ENCODE peak calls at places on chromosomes 3 and 15, in five cellular contexts. R, N, C, Y and Q are unnamed samples.

GRCh38 chr3:122572940-122573412 is 4.5 kb upstream of the PARP15 start:
- DNase-seq in Y (no peak), C (no peak), N (peak), R (peak), Q (no peak)

GRCh38 chr15:93063292-93063671 is 25.7 kb downstream of the RGMA start:
- DNase-seq in N (no peak), C (no peak), R (no peak), Y (no peak), Q (no peak)

GRCh38 chr3:51921081-51921578 is 18.0 kb upstream of the IQCF1 start:
- DNase-seq in R (no peak), N (no peak), C (no peak), Y (no peak), Q (no peak)

GRCh38 chr3:128805771-128806170 is 73.6 kb upstream of the ACAD9 start:
- DNase-seq in C (no peak), Y (no peak), N (peak), R (no peak), Q (peak)

GRCh38 chr3:181493423-181493822 is 218.3 kb upstream of the SOX2 start:
- DNase-seq in C (no peak), N (no peak), R (no peak), Y (no peak), Q (no peak)

GRCh38 chr15:60720493-60721231 is 241.7 kb upstream of the ICE2 start:
- DNase-seq in C (no peak), Y (no peak), N (no peak), R (no peak), Q (no peak)

GRCh38 chr3:6282920-6283319 is 578.0 kb upstream of the GRM7 start:
- DNase-seq in R (no peak), N (peak), Y (no peak), C (no peak), Q (no peak)

GRCh38 chr3:152970851-152971250 is 135.9 kb downstream of the P2RY1 start:
- DNase-seq in C (no peak), N (no peak), Y (no peak), R (no peak), Q (no peak)

GRCh38 chr3:130963444-130963843 is 63.2 kb downstream of the ASTE1 start:
- DNase-seq in Y (no peak), N (no peak), C (no peak), R (no peak), Q (no peak)

GRCh38 chr3:112855883-112856282 is 9.2 kb upstream of the CD200R1L start:
- DNase-seq in Y (no peak), N (no peak), C (no peak), R (no peak), Q (no peak)

GRCh38 chr3:50095352-50095998 is 6.8 kb downstream of the RBM5 start:
- DNase-seq in R (no peak), N (no peak), C (no peak), Y (no peak), Q (no peak)

GRCh38 chr3:40458473-40458872 is 1.3 kb downstream of the RPL14 start:
- DNase-seq in N (no peak), Y (no peak), C (no peak), R (no peak), Q (no peak)

DNA sequence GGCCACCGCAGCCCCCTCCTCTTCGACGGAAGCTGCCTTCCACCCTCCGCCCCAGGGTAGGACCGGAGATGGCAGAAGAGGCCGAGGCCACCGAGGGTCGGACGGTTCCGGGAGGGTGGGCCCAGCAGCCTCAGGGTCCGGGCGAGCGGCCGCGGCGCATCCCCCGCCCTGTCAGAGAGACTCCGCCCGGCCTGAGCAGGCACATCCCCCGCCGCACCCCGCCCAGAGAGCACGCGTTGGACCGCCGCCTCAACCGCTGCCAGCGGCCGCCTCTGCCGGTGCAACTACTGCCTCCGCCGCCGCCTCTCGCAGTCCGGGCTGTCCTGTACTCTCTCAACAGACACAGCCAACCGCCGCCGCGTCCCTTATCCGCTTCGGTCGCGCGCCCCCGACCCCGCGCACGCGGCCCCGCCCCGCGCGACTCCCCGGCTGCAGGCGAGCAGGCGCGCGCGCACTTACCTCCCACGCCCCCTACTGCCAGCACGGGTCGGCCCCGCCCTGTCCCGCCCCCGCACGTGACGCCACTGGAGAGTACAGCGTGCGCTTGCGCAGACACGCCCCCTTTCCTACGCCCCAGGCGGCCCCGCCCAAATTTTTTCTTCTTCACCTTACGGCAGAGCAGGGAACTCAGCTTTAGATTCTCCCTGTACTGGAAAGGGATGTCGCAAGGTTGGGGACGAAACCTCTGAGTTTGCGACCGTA is at the start of gene MYO9A:
- DNase-seq in R (peak), N (peak), C (peak), Y (peak), Q (peak)
- TF ChIP-seq POLR2A in R (peak), N (no peak), C (no peak), Y (peak), Q (peak)

GRCh38 chr15:75843618-75844610 is 667 bp downstream of the UBE2Q2 start:
- DNase-seq in R (peak), Y (peak), N (peak), C (peak), Q (peak)
- TF ChIP-seq POLR2A in R (peak), Y (no peak), N (peak), C (no peak), Q (peak)

DNA sequence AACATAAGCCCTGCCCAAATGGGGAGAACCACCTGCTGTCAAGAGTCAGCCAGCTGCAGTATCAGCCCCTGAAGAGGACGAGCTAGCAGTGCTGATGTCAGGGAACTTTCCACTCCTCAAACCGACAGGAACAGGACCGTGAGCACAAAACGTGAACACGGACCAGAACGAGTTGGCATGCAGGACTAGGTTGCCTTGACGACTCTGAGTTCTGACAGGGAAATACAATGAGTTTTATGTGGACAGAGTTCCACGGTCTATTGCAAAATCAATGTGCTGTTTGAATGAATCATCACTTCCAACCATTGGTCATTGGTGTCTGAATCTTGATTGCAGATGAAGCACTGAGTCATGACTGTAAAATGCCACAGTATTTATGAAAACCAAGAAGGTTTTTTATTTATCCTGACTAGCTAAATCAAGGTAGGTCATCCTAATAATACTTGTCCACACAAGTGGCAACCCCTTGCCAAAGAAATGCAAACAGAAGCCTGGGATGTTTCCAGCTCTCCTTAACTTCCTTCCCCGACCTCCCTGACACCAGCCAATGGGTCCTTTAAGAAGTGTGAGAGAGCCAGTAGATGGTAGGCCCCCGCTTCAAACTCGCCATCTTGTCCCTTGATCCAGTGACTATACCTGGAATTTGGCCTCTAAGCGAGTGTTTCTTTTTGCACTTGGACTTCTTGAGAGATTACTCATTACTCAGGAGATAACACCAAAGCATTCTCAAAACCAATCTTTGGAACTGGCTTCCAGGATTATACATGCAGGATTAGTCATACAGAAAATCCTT is 119.6 kb downstream of the ASB7 start:
- DNase-seq in Y (peak), R (peak), N (peak), C (peak), Q (no peak)
- TF ChIP-seq POLR2A in Y (no peak), R (no peak), N (no peak), C (no peak), Q (no peak)

GRCh38 chr15:40974921-40975320 is 21.6 kb downstream of the CHAC1 start:
- DNase-seq in Y (no peak), N (no peak), R (no peak), C (no peak), Q (no peak)
- TF ChIP-seq POLR2A in Y (no peak), N (no peak), R (no peak), C (no peak), Q (no peak)

GRCh38 chr15:29686445-29687203 is 135.6 kb downstream of the TJP1 start:
- DNase-seq in Y (no peak), N (no peak), C (no peak), R (peak), Q (no peak)

GRCh38 chr15:29688981-29689723 is 133.1 kb downstream of the TJP1 start:
- DNase-seq in Y (no peak), R (no peak), C (no peak), N (no peak), Q (no peak)

GRCh38 chr15:29687204-29687768 is 135.0 kb downstream of the TJP1 start:
- DNase-seq in R (no peak), Y (no peak), C (no peak), N (no peak), Q (no peak)

GRCh38 chr15:29689724-29689986 is 132.6 kb downstream of the TJP1 start:
- DNase-seq in Y (no peak), N (no peak), R (no peak), C (no peak), Q (no peak)

GRCh38 chr15:29687939-29688884 is 134.1 kb downstream of the TJP1 start:
- DNase-seq in Y (no peak), C (no peak), R (no peak), N (no peak), Q (no peak)
- TF ChIP-seq POLR2A in Y (no peak), C (no peak), R (peak), N (no peak), Q (no peak)

DNA sequence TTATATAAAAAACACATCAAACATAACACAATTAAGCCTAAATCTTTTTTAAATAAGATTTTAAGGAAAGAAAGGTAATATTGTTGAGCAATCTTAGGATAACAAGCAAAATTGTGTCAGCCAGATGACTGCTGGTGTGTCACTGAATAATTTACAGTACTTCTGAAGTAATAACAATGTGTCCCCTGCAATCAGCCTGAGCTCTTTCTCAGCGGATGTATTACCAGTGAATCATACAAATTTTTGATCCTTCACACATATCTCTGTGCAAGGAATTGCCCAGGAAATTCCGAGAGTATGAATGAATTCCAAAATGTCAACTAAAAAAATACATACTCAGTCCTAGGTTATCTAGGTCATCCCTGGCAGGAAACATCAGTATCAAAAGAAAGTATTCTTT is 76.6 kb upstream of the PTX3 start:
- DNase-seq in R (peak), N (no peak), C (peak), Y (no peak), Q (no peak)
- TF ChIP-seq POLR2A in R (no peak), N (no peak), C (no peak), Y (no peak), Q (no peak)

GRCh38 chr3:115146032-115146417 is 1.1 kb downstream of the ZBTB20 start:
- DNase-seq in C (peak), N (peak), Y (no peak), R (peak), Q (peak)

GRCh38 chr3:115146418-115147328 is at the start of gene ZBTB20:
- DNase-seq in Y (peak), R (peak), C (peak), N (peak), Q (peak)

GRCh38 chr3:115151921-115152320 is 4.8 kb upstream of the ZBTB20 start:
- DNase-seq in R (no peak), Y (no peak), N (no peak), C (no peak), Q (no peak)

GRCh38 chr3:115148142-115148790 is 1.2 kb upstream of the ZBTB20 start:
- DNase-seq in C (no peak), N (peak), Y (no peak), R (peak), Q (peak)

DNA sequence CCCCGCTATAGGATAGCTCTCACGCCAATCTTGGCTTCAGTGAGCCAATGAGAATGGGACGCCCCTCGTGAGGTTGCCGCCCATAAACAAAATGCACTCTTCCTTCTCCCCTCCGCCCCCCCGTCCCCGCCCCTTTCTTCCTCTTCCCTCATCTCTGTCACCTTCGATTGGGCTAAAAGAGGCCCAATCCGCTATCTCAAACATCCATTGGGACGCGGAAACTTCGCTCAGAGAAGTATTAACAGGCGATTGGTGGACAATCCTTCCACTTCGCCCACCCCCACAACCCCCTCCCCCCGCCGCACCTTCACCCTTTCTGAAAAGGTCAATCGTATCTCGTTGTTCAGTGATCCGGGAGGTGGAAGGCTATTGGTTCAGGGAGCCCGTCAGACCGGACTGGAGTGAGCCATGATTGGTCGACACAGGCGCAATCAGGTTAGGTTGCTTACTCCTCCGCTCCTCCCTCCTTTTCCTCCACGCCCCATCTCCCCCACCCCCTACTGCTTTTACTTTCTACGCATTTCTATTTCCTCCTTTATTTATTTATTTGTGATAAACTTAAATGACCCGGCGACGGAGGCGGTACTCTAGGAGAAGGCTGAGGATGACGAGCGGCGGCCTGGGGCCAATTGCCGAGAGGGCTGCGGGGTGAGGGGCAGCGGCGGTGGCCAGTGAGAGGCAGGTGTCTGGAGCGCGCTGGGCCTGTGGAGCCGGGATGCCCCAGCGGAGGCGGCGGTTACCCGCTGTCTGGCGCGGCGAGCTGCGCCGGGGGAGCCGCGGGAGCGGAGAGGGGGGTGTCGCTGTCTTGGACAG is 447 bp upstream of the ZBTB20 start:
- DNase-seq in N (peak), R (peak), C (peak), Y (peak), Q (peak)
- TF ChIP-seq POLR2A in N (peak), R (peak), C (no peak), Y (peak), Q (peak)

GRCh38 chr3:150703756-150704344 is at the start of gene ERICH6:
- DNase-seq in R (peak), Y (peak), C (peak), N (peak), Q (peak)
- TF ChIP-seq POLR2A in R (peak), Y (peak), C (no peak), N (peak), Q (peak)

GRCh38 chr3:191030983-191031382 is 168.1 kb upstream of the OSTN start:
- DNase-seq in C (no peak), N (no peak), R (no peak), Y (no peak), Q (no peak)
- TF ChIP-seq POLR2A in C (no peak), N (no peak), R (no peak), Y (no peak), Q (no peak)

GRCh38 chr3:124748560-124749198 is 18.4 kb downstream of the UMPS start:
- DNase-seq in Y (no peak), N (no peak), R (no peak), C (no peak), Q (no peak)
- TF ChIP-seq POLR2A in Y (no peak), N (no peak), R (no peak), C (no peak), Q (no peak)